ENCODE peak calls at places on chromosomes 13 and 19, in four cellular contexts. One of them, this sample, is unnamed.

GRCh38 chr13:38210928-38211596 is 138.6 kb upstream of the UFM1 start:
- DNase-seq in fibroblast of mammary gland: no peak
- DNase-seq in activated CD8-positive, alpha-beta T cell treated with anti-CD3 and anti-CD28 coated beads for 36 hours: no peak
- DNase-seq in AG10803: no peak
- DNase-seq in this sample: no peak

GRCh38 chr19:47421844-47422395 is 2.6 kb upstream of the MEIS3 start:
- DNase-seq in fibroblast of mammary gland: no peak
- DNase-seq in activated CD8-positive, alpha-beta T cell treated with anti-CD3 and anti-CD28 coated beads for 36 hours: peak
- DNase-seq in AG10803: no peak
- DNase-seq in this sample: no peak

GRCh38 chr19:15549581-15549980 is 41.3 kb downstream of the CYP4F22 start:
- DNase-seq in fibroblast of mammary gland: no peak
- DNase-seq in activated CD8-positive, alpha-beta T cell treated with anti-CD3 and anti-CD28 coated beads for 36 hours: no peak
- DNase-seq in AG10803: no peak
- DNase-seq in this sample: no peak

GRCh38 chr19:21586341-21587116 is 81.1 kb downstream of the ZNF429 start:
- DNase-seq in fibroblast of mammary gland: no peak
- DNase-seq in activated CD8-positive, alpha-beta T cell treated with anti-CD3 and anti-CD28 coated beads for 36 hours: peak
- DNase-seq in AG10803: no peak
- DNase-seq in this sample: no peak

GRCh38 chr13:29568731-29569130 is 26.8 kb downstream of the SLC7A1 start:
- DNase-seq in fibroblast of mammary gland: no peak
- DNase-seq in activated CD8-positive, alpha-beta T cell treated with anti-CD3 and anti-CD28 coated beads for 36 hours: no peak
- DNase-seq in AG10803: no peak
- DNase-seq in this sample: no peak

GRCh38 chr19:694481-695349 is 537 bp downstream of the PRSS57 start:
- DNase-seq in fibroblast of mammary gland: no peak
- DNase-seq in activated CD8-positive, alpha-beta T cell treated with anti-CD3 and anti-CD28 coated beads for 36 hours: no peak
- DNase-seq in AG10803: no peak
- DNase-seq in this sample: no peak

GRCh38 chr13:103638706-103639105 is 572.5 kb upstream of the SLC10A2 start:
- DNase-seq in fibroblast of mammary gland: no peak
- DNase-seq in activated CD8-positive, alpha-beta T cell treated with anti-CD3 and anti-CD28 coated beads for 36 hours: no peak
- DNase-seq in AG10803: no peak
- DNase-seq in this sample: no peak

GRCh38 chr13:76473552-76474134 is 412.6 kb downstream of the KCTD12 start:
- DNase-seq in fibroblast of mammary gland: peak
- DNase-seq in activated CD8-positive, alpha-beta T cell treated with anti-CD3 and anti-CD28 coated beads for 36 hours: peak
- DNase-seq in AG10803: peak
- DNase-seq in this sample: peak

GRCh38 chr19:45187421-45188100 is 9.0 kb downstream of the BLOC1S3 start:
- DNase-seq in fibroblast of mammary gland: no peak
- DNase-seq in activated CD8-positive, alpha-beta T cell treated with anti-CD3 and anti-CD28 coated beads for 36 hours: peak
- DNase-seq in AG10803: no peak
- DNase-seq in this sample: no peak

GRCh38 chr13:35512271-35512920 is 35.9 kb upstream of the MAB21L1 start:
- DNase-seq in fibroblast of mammary gland: peak
- DNase-seq in activated CD8-positive, alpha-beta T cell treated with anti-CD3 and anti-CD28 coated beads for 36 hours: no peak
- DNase-seq in AG10803: peak
- DNase-seq in this sample: peak

GRCh38 chr19:46629546-46630025 is 4.7 kb upstream of the PTGIR start:
- DNase-seq in fibroblast of mammary gland: no peak
- DNase-seq in activated CD8-positive, alpha-beta T cell treated with anti-CD3 and anti-CD28 coated beads for 36 hours: no peak
- DNase-seq in AG10803: no peak
- DNase-seq in this sample: no peak

GRCh38 chr13:43787998-43788397 is 1.2 kb upstream of the ENOX1 start:
- DNase-seq in fibroblast of mammary gland: peak
- DNase-seq in activated CD8-positive, alpha-beta T cell treated with anti-CD3 and anti-CD28 coated beads for 36 hours: no peak
- DNase-seq in AG10803: peak
- DNase-seq in this sample: peak

GRCh38 chr19:58519087-58519354 is 589 bp downstream of the ZBTB45 start:
- DNase-seq in fibroblast of mammary gland: peak
- DNase-seq in activated CD8-positive, alpha-beta T cell treated with anti-CD3 and anti-CD28 coated beads for 36 hours: peak
- DNase-seq in AG10803: peak
- DNase-seq in this sample: peak

GRCh38 chr13:110412132-110412912 is 105.2 kb downstream of the COL4A2 start:
- DNase-seq in fibroblast of mammary gland: peak
- DNase-seq in activated CD8-positive, alpha-beta T cell treated with anti-CD3 and anti-CD28 coated beads for 36 hours: peak
- DNase-seq in AG10803: peak
- DNase-seq in this sample: peak

GRCh38 chr13:25682221-25682620 is 310.4 kb downstream of the ATP8A2 start:
- DNase-seq in fibroblast of mammary gland: no peak
- DNase-seq in activated CD8-positive, alpha-beta T cell treated with anti-CD3 and anti-CD28 coated beads for 36 hours: no peak
- DNase-seq in AG10803: no peak
- DNase-seq in this sample: no peak

GRCh38 chr13:40920826-40921225 is 98.3 kb downstream of the ELF1 start:
- DNase-seq in fibroblast of mammary gland: peak
- DNase-seq in activated CD8-positive, alpha-beta T cell treated with anti-CD3 and anti-CD28 coated beads for 36 hours: no peak
- DNase-seq in AG10803: no peak
- DNase-seq in this sample: peak

DNA sequence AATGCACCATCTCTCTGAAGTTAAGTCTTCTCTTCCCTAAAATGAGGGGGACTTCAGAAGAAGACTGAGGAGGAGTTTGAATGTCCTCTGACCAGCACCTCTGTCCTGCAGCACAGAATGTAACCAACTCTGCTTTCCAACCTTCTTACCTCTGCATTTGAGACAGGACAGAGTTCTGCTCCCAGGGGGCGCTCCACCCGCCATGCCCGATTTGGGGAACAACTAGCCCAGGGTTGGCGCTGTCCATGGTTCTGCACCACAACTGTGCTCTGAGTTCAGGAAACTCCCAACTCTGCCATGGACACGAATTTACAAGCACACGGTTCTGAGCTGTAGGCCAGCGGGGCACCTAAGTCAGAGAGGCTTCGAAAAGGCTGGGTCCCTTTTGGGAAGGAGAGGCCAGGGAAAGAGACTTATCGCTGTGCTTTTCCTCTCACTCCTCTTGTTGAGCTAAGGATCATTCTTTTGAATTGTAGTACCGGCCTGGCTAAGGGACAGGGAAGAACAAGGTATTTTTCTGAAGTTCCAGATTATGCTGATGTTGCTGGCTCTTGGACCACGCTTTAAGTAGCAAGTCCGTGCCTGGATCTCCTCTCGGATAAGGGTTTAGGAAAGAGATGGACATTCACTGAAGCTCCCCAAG is 22.2 kb downstream of the SIGLEC5 start:
- DNase-seq in fibroblast of mammary gland: peak
- DNase-seq in activated CD8-positive, alpha-beta T cell treated with anti-CD3 and anti-CD28 coated beads for 36 hours: peak
- DNase-seq in AG10803: peak
- DNase-seq in this sample: peak
- TF ChIP-seq CTCF in fibroblast of mammary gland: peak
- TF ChIP-seq CTCF in activated CD8-positive, alpha-beta T cell treated with anti-CD3 and anti-CD28 coated beads for 36 hours: peak
- TF ChIP-seq CTCF in AG10803: peak
- TF ChIP-seq CTCF in this sample: peak

GRCh38 chr13:50376895-50377575 is 361.8 kb downstream of the KCNRG start:
- DNase-seq in fibroblast of mammary gland: no peak
- DNase-seq in activated CD8-positive, alpha-beta T cell treated with anti-CD3 and anti-CD28 coated beads for 36 hours: no peak
- DNase-seq in AG10803: no peak
- DNase-seq in this sample: no peak
- TF ChIP-seq CTCF in fibroblast of mammary gland: peak
- TF ChIP-seq CTCF in activated CD8-positive, alpha-beta T cell treated with anti-CD3 and anti-CD28 coated beads for 36 hours: no peak
- TF ChIP-seq CTCF in AG10803: no peak
- TF ChIP-seq CTCF in this sample: no peak

DNA sequence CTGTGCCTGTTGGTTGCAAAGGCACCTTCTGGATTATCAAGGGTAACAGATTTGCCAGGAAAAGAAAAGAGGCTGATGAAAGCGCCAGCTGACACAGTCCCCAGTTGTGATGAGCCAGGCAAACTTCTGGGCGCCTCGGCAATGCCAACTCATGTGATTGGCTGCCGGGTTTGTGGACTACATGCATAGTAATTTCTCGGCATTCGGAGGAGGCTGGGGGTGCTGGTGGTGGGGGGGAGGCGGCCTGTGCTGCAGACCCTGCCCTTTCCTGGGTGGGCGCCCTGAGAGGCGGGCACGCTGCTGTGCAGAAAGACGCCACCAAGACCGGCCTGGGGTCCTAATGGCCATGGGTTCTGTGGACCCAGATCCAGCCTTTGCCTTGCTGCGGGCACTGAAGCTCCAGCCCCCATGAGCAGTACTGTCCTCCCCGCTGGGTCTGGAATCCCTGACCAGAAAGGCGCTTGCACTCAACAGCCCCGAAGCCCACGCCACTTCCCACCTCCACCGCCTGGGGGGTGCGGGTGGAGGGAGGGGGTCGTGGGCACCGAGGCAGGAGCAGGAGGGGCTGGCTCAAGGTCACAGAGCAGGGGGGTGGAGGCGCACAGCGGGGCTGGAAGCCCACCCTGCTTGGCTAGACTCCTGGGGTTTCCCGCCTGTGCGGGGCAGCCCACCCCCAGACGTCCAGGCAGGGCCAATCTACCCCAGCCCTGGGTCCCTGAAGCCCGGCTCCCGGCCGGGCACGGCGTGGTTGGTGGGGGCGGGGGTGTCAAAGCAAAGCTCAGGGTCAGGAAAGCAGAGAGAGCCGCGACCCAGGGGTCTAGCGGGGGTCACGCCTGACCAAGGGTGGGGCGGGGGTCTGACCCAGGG is 1.0 kb downstream of the DIRAS1 start:
- DNase-seq in fibroblast of mammary gland: peak
- DNase-seq in activated CD8-positive, alpha-beta T cell treated with anti-CD3 and anti-CD28 coated beads for 36 hours: no peak
- DNase-seq in AG10803: peak
- DNase-seq in this sample: peak
- TF ChIP-seq CTCF in fibroblast of mammary gland: no peak
- TF ChIP-seq CTCF in activated CD8-positive, alpha-beta T cell treated with anti-CD3 and anti-CD28 coated beads for 36 hours: no peak
- TF ChIP-seq CTCF in AG10803: peak
- TF ChIP-seq CTCF in this sample: peak

GRCh38 chr13:85974604-85975366 is 175.6 kb upstream of the SLITRK6 start:
- DNase-seq in fibroblast of mammary gland: peak
- DNase-seq in activated CD8-positive, alpha-beta T cell treated with anti-CD3 and anti-CD28 coated beads for 36 hours: no peak
- DNase-seq in AG10803: no peak
- DNase-seq in this sample: no peak

GRCh38 chr13:85969331-85969730 is 170.1 kb upstream of the SLITRK6 start:
- DNase-seq in fibroblast of mammary gland: no peak
- DNase-seq in activated CD8-positive, alpha-beta T cell treated with anti-CD3 and anti-CD28 coated beads for 36 hours: no peak
- DNase-seq in AG10803: no peak
- DNase-seq in this sample: no peak

DNA sequence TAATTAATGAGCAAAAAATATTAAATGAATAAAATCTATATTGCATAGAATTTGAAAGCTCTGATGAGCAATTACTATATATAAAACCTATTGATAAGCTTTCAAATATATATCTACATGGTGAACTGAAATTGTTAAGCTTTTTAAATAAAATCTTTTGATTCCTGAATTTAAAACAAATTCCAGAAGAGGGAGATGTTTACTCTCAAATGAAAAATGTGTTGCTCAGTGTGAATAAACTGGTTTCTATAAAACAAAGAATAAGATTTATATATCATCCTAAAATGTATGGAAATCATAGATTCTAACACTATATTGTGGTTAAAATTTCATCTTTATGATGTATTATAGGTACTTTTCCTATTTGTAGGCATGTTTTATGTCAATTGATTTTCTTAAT is 171.5 kb upstream of the SLITRK6 start:
- DNase-seq in fibroblast of mammary gland: peak
- DNase-seq in activated CD8-positive, alpha-beta T cell treated with anti-CD3 and anti-CD28 coated beads for 36 hours: no peak
- DNase-seq in AG10803: no peak
- DNase-seq in this sample: no peak
- TF ChIP-seq CTCF in fibroblast of mammary gland: no peak
- TF ChIP-seq CTCF in activated CD8-positive, alpha-beta T cell treated with anti-CD3 and anti-CD28 coated beads for 36 hours: no peak
- TF ChIP-seq CTCF in AG10803: no peak
- TF ChIP-seq CTCF in this sample: no peak

GRCh38 chr19:2478324-2478755 is 2.4 kb downstream of the GADD45B start:
- DNase-seq in fibroblast of mammary gland: peak
- DNase-seq in activated CD8-positive, alpha-beta T cell treated with anti-CD3 and anti-CD28 coated beads for 36 hours: peak
- DNase-seq in AG10803: peak
- DNase-seq in this sample: peak

GRCh38 chr19:2477732-2478191 is 1.8 kb downstream of the GADD45B start:
- DNase-seq in fibroblast of mammary gland: peak
- DNase-seq in activated CD8-positive, alpha-beta T cell treated with anti-CD3 and anti-CD28 coated beads for 36 hours: peak
- DNase-seq in AG10803: peak
- DNase-seq in this sample: peak

GRCh38 chr19:2478756-2479555 is 3.0 kb downstream of the GADD45B start:
- DNase-seq in fibroblast of mammary gland: peak
- DNase-seq in activated CD8-positive, alpha-beta T cell treated with anti-CD3 and anti-CD28 coated beads for 36 hours: peak
- DNase-seq in AG10803: peak
- DNase-seq in this sample: peak

GRCh38 chr19:2481466-2481865 is 5.5 kb downstream of the GADD45B start:
- DNase-seq in fibroblast of mammary gland: no peak
- DNase-seq in activated CD8-positive, alpha-beta T cell treated with anti-CD3 and anti-CD28 coated beads for 36 hours: no peak
- DNase-seq in AG10803: no peak
- DNase-seq in this sample: no peak

DNA sequence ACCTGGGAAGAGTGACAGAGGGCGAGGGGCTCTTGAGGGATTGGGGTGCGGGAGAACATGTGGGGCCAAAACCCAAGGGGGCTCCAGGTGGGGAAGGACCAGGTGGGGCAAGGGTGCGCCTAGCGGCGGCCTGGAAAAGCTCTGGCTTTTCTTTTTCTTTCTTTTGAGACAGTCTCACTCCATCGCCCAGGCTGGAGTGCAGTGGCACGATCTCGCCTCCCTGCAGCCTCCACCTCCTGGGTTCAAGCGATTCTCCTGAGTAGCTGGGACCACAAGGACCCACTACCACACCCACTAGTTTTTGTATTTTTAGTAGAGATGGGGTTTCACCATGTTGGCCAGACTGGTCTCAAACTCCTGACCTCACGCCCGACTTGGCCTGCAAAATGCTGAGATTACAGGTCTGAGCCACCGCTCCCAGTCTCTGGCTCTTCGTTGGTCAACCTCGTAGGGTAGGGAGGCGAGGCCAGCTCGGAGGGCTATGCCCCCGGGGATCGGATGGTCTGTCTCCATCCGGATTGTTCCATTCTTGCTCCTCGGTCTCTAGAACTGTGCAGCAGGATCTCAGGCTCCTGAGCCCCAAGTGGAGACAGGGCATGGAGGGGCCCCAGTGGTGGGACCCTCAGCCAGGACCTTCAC is 3.7 kb downstream of the GADD45B start:
- DNase-seq in fibroblast of mammary gland: no peak
- DNase-seq in activated CD8-positive, alpha-beta T cell treated with anti-CD3 and anti-CD28 coated beads for 36 hours: peak
- DNase-seq in AG10803: no peak
- DNase-seq in this sample: peak
- TF ChIP-seq CTCF in fibroblast of mammary gland: no peak
- TF ChIP-seq CTCF in activated CD8-positive, alpha-beta T cell treated with anti-CD3 and anti-CD28 coated beads for 36 hours: peak
- TF ChIP-seq CTCF in AG10803: no peak
- TF ChIP-seq CTCF in this sample: no peak

DNA sequence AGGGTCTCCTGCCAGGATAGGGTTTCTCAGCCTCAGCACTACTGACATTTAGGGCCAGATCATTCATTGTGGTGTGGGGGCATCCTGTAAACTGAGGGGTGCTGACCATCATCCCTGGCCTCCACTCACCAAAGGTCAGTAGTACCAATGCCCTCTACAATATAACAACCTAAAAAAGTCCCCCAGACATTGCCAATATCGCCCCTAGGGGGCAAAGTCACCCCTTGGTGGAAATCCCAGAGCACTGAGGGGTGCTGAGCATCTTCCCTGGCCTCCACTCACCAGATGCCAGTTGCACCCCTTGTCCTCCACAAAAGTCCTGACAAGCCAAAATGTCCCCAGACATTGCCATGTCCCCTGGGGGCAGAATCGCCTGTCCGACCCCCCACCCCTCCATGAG is 21.6 kb downstream of the CPAMD8 start:
- DNase-seq in fibroblast of mammary gland: no peak
- DNase-seq in activated CD8-positive, alpha-beta T cell treated with anti-CD3 and anti-CD28 coated beads for 36 hours: no peak
- DNase-seq in AG10803: no peak
- DNase-seq in this sample: no peak
- TF ChIP-seq CTCF in fibroblast of mammary gland: no peak
- TF ChIP-seq CTCF in activated CD8-positive, alpha-beta T cell treated with anti-CD3 and anti-CD28 coated beads for 36 hours: no peak
- TF ChIP-seq CTCF in AG10803: no peak
- TF ChIP-seq CTCF in this sample: peak

GRCh38 chr13:100664171-100664900 is 10.3 kb downstream of the TMTC4 start:
- DNase-seq in fibroblast of mammary gland: no peak
- DNase-seq in activated CD8-positive, alpha-beta T cell treated with anti-CD3 and anti-CD28 coated beads for 36 hours: no peak
- DNase-seq in AG10803: no peak
- DNase-seq in this sample: no peak
- TF ChIP-seq CTCF in fibroblast of mammary gland: no peak
- TF ChIP-seq CTCF in activated CD8-positive, alpha-beta T cell treated with anti-CD3 and anti-CD28 coated beads for 36 hours: no peak
- TF ChIP-seq CTCF in AG10803: no peak
- TF ChIP-seq CTCF in this sample: no peak